ENCODE peak calls at places on chromosomes 13 and 19, in six cellular contexts. A is IMR-90, W is H9, H is trophoblast cell, G is neuronal stem cell, P is H1. X is an unnamed sample.

GRCh38 chr13:80473695-80474094 is 132.8 kb upstream of the SPRY2 start:
- DNase-seq in H (no peak), P (no peak), W (no peak), G (no peak), A (peak; percentile 18), X (peak; percentile 72)

GRCh38 chr13:110528911-110529310 is 32.6 kb downstream of the RAB20 start:
- DNase-seq in W (no peak), P (no peak), H (peak; percentile 77), G (no peak), A (no peak), X (no peak)

GRCh38 chr19:58326501-58326913 is 287 bp upstream of the ZSCAN22 start:
- DNase-seq in G (no peak), A (no peak), W (no peak), P (no peak), H (no peak), X (no peak)

GRCh38 chr19:38004505-38005223 is 97.7 kb downstream of the SIPA1L3 start:
- DNase-seq in G (peak; percentile 86), P (peak; percentile 78), H (peak; percentile 89), A (peak; percentile 98), W (peak; percentile 93), X (peak; percentile 97)

GRCh38 chr13:108859202-108860012 is 230.0 kb downstream of the MYO16 start:
- DNase-seq in W (no peak), P (no peak), H (peak; percentile 78), A (peak; percentile 92), G (no peak), X (peak; percentile 89)

GRCh38 chr13:48583859-48584311 is 51.0 kb upstream of the RCBTB2 start:
- DNase-seq in P (no peak), G (no peak), H (no peak), A (no peak), W (no peak), X (no peak)

GRCh38 chr13:51793570-51794273 is 10.2 kb downstream of the DHRS12 start:
- DNase-seq in H (peak; percentile 77), W (no peak), G (no peak), P (no peak), A (peak; percentile 91), X (peak; percentile 85)

GRCh38 chr19:54013866-54014265 is 22.4 kb downstream of the CACNG6 start:
- DNase-seq in A (no peak), P (no peak), G (no peak), H (no peak), W (no peak), X (no peak)

GRCh38 chr19:2047449-2048103 is 3.5 kb downstream of the MKNK2 start:
- DNase-seq in W (peak; percentile 28), P (no peak), H (peak; percentile 19), A (no peak), G (no peak), X (peak; percentile 61)

GRCh38 chr13:101919541-101920306 is 467.2 kb downstream of the ITGBL1 start:
- DNase-seq in W (peak; percentile 73), G (peak; percentile 56), H (no peak), P (peak; percentile 85), A (peak; percentile 10), X (peak; percentile 42)

GRCh38 chr13:95533545-95534135 is 18.9 kb upstream of the CLDN10 start:
- DNase-seq in W (peak; percentile 53), P (peak; percentile 54), H (peak; percentile 74), A (no peak), G (no peak), X (no peak)

GRCh38 chr13:29901714-29902631 is 51.6 kb upstream of the UBL3 start:
- DNase-seq in H (peak; percentile 97), W (no peak), P (no peak), A (peak; percentile 97), G (no peak), X (peak; percentile 94)

GRCh38 chr19:15294591-15294990 is 37.7 kb downstream of the BRD4 start:
- DNase-seq in A (no peak), G (no peak), H (no peak), P (no peak), W (no peak), X (no peak)

GRCh38 chr19:40530091-40530901 is 46.4 kb upstream of the SHKBP1 start:
- DNase-seq in P (peak; percentile 92), G (peak; percentile 72), W (peak; percentile 63), H (no peak), A (no peak), X (no peak)

GRCh38 chr19:41548954-41549688 is 26.8 kb upstream of the CEACAM21 start:
- DNase-seq in P (no peak), A (no peak), W (no peak), H (no peak), G (peak; percentile 37), X (peak; percentile 8)

GRCh38 chr19:4246767-4247593 is at the start of gene YJU2:
- DNase-seq in W (peak; percentile 99), G (peak; percentile 100), H (peak; percentile 100), P (peak; percentile 98), A (peak; percentile 99), X (peak; percentile 100)

GRCh38 chr19:28878862-28879566 is 333.9 kb downstream of the UQCRFS1 start:
- DNase-seq in W (peak; percentile 70), A (peak; percentile 71), H (peak; percentile 90), G (peak; percentile 77), P (peak; percentile 80), X (peak; percentile 34)

GRCh38 chr19:11361037-11361770 is 6.0 kb downstream of the PLPPR2 start:
- DNase-seq in W (peak; percentile 96), G (peak; percentile 86), A (no peak), P (peak; percentile 100), H (peak; percentile 84), X (no peak)

GRCh38 chr13:64639206-64639605 is 2590.9 kb downstream of the PCDH9 start:
- DNase-seq in G (no peak), W (no peak), H (no peak), P (no peak), A (no peak), X (no peak)

GRCh38 chr19:5086725-5087439 is 118.0 kb downstream of the KDM4B start:
- DNase-seq in P (peak; percentile 79), H (no peak), A (no peak), G (no peak), W (peak; percentile 91), X (no peak)

GRCh38 chr13:110017379-110017778 is 231.0 kb upstream of the IRS2 start:
- DNase-seq in W (peak; percentile 60), H (peak; percentile 71), A (peak; percentile 95), P (no peak), G (no peak), X (peak; percentile 90)

GRCh38 chr13:113499936-113500335 is 9.4 kb upstream of the DCUN1D2 start:
- DNase-seq in W (no peak), H (no peak), A (peak; percentile 82), P (no peak), G (no peak), X (peak; percentile 9)

GRCh38 chr13:96952592-96952991 is 41.7 kb downstream of the OXGR1 start:
- DNase-seq in W (no peak), P (no peak), A (no peak), G (no peak), H (no peak), X (no peak)

GRCh38 chr19:2253106-2254051 is 2.8 kb downstream of the JSRP1 start:
- DNase-seq in A (no peak), W (peak; percentile 79), P (peak; percentile 84), H (no peak), G (no peak), X (no peak)

GRCh38 chr19:2507109-2507508 is 31.2 kb downstream of the GADD45B start:
- DNase-seq in P (no peak), A (peak; percentile 89), G (no peak), W (no peak), H (peak; percentile 47), X (peak; percentile 90)

GRCh38 chr19:15869109-15869555 is 28.7 kb downstream of the CYP4F2 start:
- DNase-seq in H (peak; percentile 69), G (peak; percentile 4), P (no peak), A (no peak), W (no peak), X (no peak)

GRCh38 chr19:5904302-5905071 is at the start of gene VMAC:
- DNase-seq in G (peak; percentile 100), H (peak; percentile 100), A (peak; percentile 100), W (peak; percentile 100), P (peak; percentile 99), X (peak; percentile 100)

GRCh38 chr13:100608906-100609305 is 20.3 kb upstream of the GGACT start:
- DNase-seq in W (no peak), A (no peak), G (no peak), H (no peak), P (no peak), X (no peak)

GRCh38 chr13:37068962-37069361 is 9.5 kb upstream of the SUPT20H start:
- DNase-seq in A (peak; percentile 30), W (no peak), P (no peak), G (no peak), H (peak; percentile 6), X (peak; percentile 8)

DNA sequence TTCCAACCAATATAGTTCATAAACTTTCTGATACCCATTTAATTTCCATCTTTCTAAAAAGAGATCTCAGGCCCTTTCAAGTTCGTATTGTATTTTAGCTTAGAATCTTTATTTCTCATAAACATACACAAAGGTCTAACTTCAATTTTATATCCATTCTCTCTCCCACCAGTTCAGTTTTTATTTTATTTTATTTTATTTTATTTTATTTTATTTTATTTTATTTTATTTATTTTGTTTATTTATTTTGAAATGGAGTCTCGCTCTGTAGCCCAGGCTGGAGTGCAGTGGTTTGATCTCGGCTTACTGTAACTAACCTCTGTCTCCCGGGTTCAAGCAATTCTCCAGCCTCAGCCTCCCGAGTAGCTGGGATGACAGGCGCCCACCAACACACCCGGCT is 552.8 kb downstream of the SLITRK5 start:
- DNase-seq in W (no peak), P (no peak), A (no peak), G (no peak), H (no peak), X (no peak)
- H3K14ac ChIP-seq in W (no peak overlapping the region), P (no peak overlapping the region), A (no peak overlapping the region), G (no peak overlapping the region), H (no peak overlapping the region), X (no peak overlapping the region)

GRCh38 chr19:17539288-17540117 is 15.9 kb upstream of the COLGALT1 start:
- DNase-seq in W (peak; percentile 100), H (peak; percentile 94), A (peak; percentile 92), G (peak; percentile 95), P (peak; percentile 100), X (peak; percentile 96)
- H3K9ac ChIP-seq in W (no peak overlapping the region), H (no peak overlapping the region), A (peak overlapping the region; percentile 43), G (peak overlapping the region; percentile 76), P (peak overlapping the region; percentile 66), X (peak overlapping the region; percentile 55)

GRCh38 chr19:927044-927706 is 1.3 kb downstream of the ARID3A start:
- DNase-seq in G (no peak), H (peak; percentile 75), A (no peak), W (peak; percentile 55), P (no peak), X (peak; percentile 71)
- H4K8ac ChIP-seq in G (no peak overlapping the region), H (peak overlapping the region; percentile 87), A (peak overlapping the region; percentile 60), W (no peak overlapping the region), P (no peak overlapping the region), X (peak overlapping the region; percentile 92)

DNA sequence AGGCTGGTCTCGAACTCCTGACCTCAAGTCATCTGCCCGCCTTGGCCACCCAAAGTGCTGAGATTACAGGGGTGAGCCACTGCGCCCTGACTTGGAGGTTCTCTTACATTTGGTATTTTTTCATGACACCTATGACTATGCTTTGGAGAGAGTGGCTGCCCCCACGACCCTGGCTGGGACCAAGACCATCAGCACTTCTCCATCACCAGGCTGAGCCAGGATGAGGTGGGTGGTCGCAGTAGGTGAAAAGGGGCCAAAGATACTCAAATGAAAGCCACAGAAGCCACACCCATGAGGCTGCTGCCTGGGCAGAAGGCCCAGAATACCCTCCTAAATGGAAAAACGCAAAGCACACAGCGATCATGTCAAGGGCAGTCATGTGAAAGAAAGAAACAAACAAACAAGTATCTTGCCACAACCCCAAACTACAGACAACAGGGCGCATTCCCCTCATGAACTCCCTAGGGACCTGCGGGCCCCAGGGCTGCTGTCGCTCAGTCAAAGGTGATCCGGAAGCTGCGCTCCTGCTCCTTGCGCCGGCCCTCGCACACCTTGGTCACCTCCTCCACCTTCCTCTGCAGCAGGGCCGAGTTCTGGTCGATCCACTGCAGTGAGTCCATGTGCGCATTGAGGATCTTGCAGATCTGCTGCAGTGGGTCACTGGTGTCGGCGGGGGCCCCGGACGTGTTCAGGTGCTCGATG is 11.2 kb upstream of the IL4I1 start:
- DNase-seq in H (no peak), G (no peak), A (no peak), W (no peak), P (no peak), X (no peak)
- H3K14ac ChIP-seq in H (no peak overlapping the region), G (no peak overlapping the region), A (no peak overlapping the region), W (no peak overlapping the region), P (no peak overlapping the region), X (no peak overlapping the region)

X was measured in mesenchymal stem cell.